ENCODE peak calls at places on chromosomes 7 and 10, in seven cellular contexts. One of them, this sample, is unnamed.
A peak's percentile ranks its signal among the peaks of the same experiment; 100 is the strongest.

GRCh38 chr7:136004083-136004482 is 26.9 kb upstream of the MTPN start:
- DNase-seq in glutamatergic neuron: no peak
- DNase-seq in testis: no peak
- DNase-seq in BJ: no peak
- DNase-seq in dorsolateral prefrontal cortex: no peak
- DNase-seq in cardiac muscle cell: no peak
- DNase-seq in endothelial cell: no peak
- DNase-seq in this sample: no peak

GRCh38 chr10:112302335-112302734 is 19.1 kb downstream of the TECTB start:
- DNase-seq in glutamatergic neuron: no peak
- DNase-seq in testis: no peak
- DNase-seq in BJ: no peak
- DNase-seq in dorsolateral prefrontal cortex: no peak
- DNase-seq in cardiac muscle cell: no peak
- DNase-seq in endothelial cell: no peak
- DNase-seq in this sample: no peak

GRCh38 chr7:28891192-28891872 is 66.8 kb downstream of the TRIL start:
- DNase-seq in glutamatergic neuron: no peak
- DNase-seq in testis: no peak
- DNase-seq in BJ: no peak
- DNase-seq in dorsolateral prefrontal cortex: no peak
- DNase-seq in cardiac muscle cell: no peak
- DNase-seq in endothelial cell: no peak
- DNase-seq in this sample: no peak

GRCh38 chr10:89351402-89352038 is 23.7 kb downstream of the IFIT3 start:
- DNase-seq in glutamatergic neuron: no peak
- DNase-seq in testis: no peak
- DNase-seq in BJ: no peak
- DNase-seq in dorsolateral prefrontal cortex: no peak
- DNase-seq in cardiac muscle cell: peak; percentile 39
- DNase-seq in endothelial cell: no peak
- DNase-seq in this sample: no peak

GRCh38 chr10:53898532-53898931 is 902.5 kb downstream of the PCDH15 start:
- DNase-seq in glutamatergic neuron: no peak
- DNase-seq in testis: no peak
- DNase-seq in BJ: no peak
- DNase-seq in dorsolateral prefrontal cortex: no peak
- DNase-seq in cardiac muscle cell: no peak
- DNase-seq in endothelial cell: no peak
- DNase-seq in this sample: no peak

GRCh38 chr7:1710936-1711335 is 40.9 kb downstream of the ELFN1 start:
- DNase-seq in glutamatergic neuron: no peak
- DNase-seq in testis: no peak
- DNase-seq in BJ: no peak
- DNase-seq in dorsolateral prefrontal cortex: no peak
- DNase-seq in cardiac muscle cell: no peak
- DNase-seq in endothelial cell: no peak
- DNase-seq in this sample: no peak

GRCh38 chr7:39228946-39229345 is 251.2 kb downstream of the POU6F2 start:
- DNase-seq in glutamatergic neuron: no peak
- DNase-seq in testis: no peak
- DNase-seq in BJ: peak; percentile 66
- DNase-seq in dorsolateral prefrontal cortex: no peak
- DNase-seq in cardiac muscle cell: no peak
- DNase-seq in endothelial cell: no peak
- DNase-seq in this sample: no peak

GRCh38 chr10:22685926-22686325 is 28.5 kb downstream of the PIP4K2A start:
- DNase-seq in glutamatergic neuron: no peak
- DNase-seq in testis: no peak
- DNase-seq in BJ: no peak
- DNase-seq in dorsolateral prefrontal cortex: no peak
- DNase-seq in cardiac muscle cell: peak; percentile 54
- DNase-seq in endothelial cell: no peak
- DNase-seq in this sample: no peak

GRCh38 chr10:62306663-62307062 is 38.0 kb upstream of the RTKN2 start:
- DNase-seq in glutamatergic neuron: no peak
- DNase-seq in testis: no peak
- DNase-seq in BJ: no peak
- DNase-seq in dorsolateral prefrontal cortex: peak; percentile 19
- DNase-seq in cardiac muscle cell: no peak
- DNase-seq in endothelial cell: peak; percentile 6
- DNase-seq in this sample: no peak

GRCh38 chr7:17234398-17235021 is 63.9 kb upstream of the AHR start:
- DNase-seq in glutamatergic neuron: no peak
- DNase-seq in testis: peak; percentile 17
- DNase-seq in BJ: peak; percentile 87
- DNase-seq in dorsolateral prefrontal cortex: peak; percentile 39
- DNase-seq in cardiac muscle cell: peak; percentile 95
- DNase-seq in endothelial cell: no peak
- DNase-seq in this sample: no peak

GRCh38 chr7:131774419-131775220 is 218.2 kb upstream of the PODXL start:
- DNase-seq in glutamatergic neuron: no peak
- DNase-seq in testis: no peak
- DNase-seq in BJ: no peak
- DNase-seq in dorsolateral prefrontal cortex: no peak
- DNase-seq in cardiac muscle cell: peak; percentile 21
- DNase-seq in endothelial cell: no peak
- DNase-seq in this sample: no peak

GRCh38 chr7:107167483-107168232 is 1.1 kb upstream of the HBP1 start:
- DNase-seq in glutamatergic neuron: no peak
- DNase-seq in testis: peak; percentile 77
- DNase-seq in BJ: peak; percentile 44
- DNase-seq in dorsolateral prefrontal cortex: no peak
- DNase-seq in cardiac muscle cell: peak; percentile 93
- DNase-seq in endothelial cell: no peak
- DNase-seq in this sample: peak; percentile 54

DNA sequence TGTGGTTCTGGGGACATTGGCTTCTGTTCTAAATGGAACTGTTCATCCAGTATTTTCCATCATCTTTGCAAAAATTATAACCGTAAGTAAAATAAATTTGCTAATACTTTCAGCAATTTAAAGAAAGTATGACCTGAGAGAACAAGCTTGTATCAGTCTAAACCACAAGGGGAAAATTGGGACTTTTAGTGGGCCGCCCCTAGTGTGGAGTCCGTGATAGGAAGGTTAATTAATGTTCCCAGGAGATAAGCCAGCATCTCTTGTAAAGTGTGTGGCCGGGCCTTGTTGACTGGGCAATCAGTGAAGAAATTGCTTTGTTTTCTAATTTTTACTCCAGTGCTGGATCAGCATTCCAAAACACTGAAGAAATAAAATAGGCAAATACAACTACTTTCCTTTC is 83.0 kb downstream of the ABCB5 start:
- DNase-seq in glutamatergic neuron: no peak
- DNase-seq in testis: no peak
- DNase-seq in BJ: no peak
- DNase-seq in dorsolateral prefrontal cortex: no peak
- DNase-seq in cardiac muscle cell: no peak
- DNase-seq in endothelial cell: no peak
- DNase-seq in this sample: no peak
- TF ChIP-seq CTCF in glutamatergic neuron: no peak
- TF ChIP-seq CTCF in testis: no peak
- TF ChIP-seq CTCF in BJ: no peak
- TF ChIP-seq CTCF in dorsolateral prefrontal cortex: no peak
- TF ChIP-seq CTCF in cardiac muscle cell: no peak
- TF ChIP-seq CTCF in endothelial cell: no peak
- TF ChIP-seq CTCF in this sample: no peak

DNA sequence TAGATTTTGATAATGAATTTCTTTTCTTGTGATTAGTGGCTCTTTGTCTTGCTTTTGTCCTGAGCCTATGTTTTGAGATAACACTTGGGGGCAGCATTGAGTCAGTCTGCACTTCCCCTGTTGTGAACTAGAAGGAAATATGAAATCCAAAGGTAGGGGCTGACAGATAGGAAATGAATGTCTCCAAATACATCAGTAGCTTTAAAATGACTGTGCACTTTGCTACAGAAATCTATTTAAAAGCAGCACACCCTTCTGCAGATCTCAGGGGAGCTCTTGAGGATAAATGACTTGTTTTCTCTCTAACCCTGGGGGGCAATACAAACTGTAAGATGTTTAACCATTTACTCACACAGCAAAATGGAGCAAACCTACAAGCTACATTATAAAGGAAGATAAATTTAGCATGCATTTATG is 176.0 kb upstream of the MYO3A start:
- DNase-seq in glutamatergic neuron: peak; percentile 24
- DNase-seq in testis: peak; percentile 43
- DNase-seq in BJ: no peak
- DNase-seq in dorsolateral prefrontal cortex: peak; percentile 53
- DNase-seq in cardiac muscle cell: peak; percentile 60
- DNase-seq in endothelial cell: peak; percentile 46
- DNase-seq in this sample: no peak
- TF ChIP-seq CTCF in glutamatergic neuron: peak; percentile 65
- TF ChIP-seq CTCF in testis: peak; percentile 54
- TF ChIP-seq CTCF in BJ: no peak
- TF ChIP-seq CTCF in dorsolateral prefrontal cortex: peak; percentile 67
- TF ChIP-seq CTCF in cardiac muscle cell: peak; percentile 74
- TF ChIP-seq CTCF in endothelial cell: peak; percentile 60
- TF ChIP-seq CTCF in this sample: no peak

GRCh38 chr7:33686001-33686591 is 219.2 kb upstream of the BMPER start:
- DNase-seq in glutamatergic neuron: no peak
- DNase-seq in testis: no peak
- DNase-seq in BJ: no peak
- DNase-seq in dorsolateral prefrontal cortex: no peak
- DNase-seq in cardiac muscle cell: no peak
- DNase-seq in endothelial cell: no peak
- DNase-seq in this sample: no peak
- TF ChIP-seq CTCF in glutamatergic neuron: no peak
- TF ChIP-seq CTCF in testis: no peak
- TF ChIP-seq CTCF in BJ: no peak
- TF ChIP-seq CTCF in dorsolateral prefrontal cortex: no peak
- TF ChIP-seq CTCF in cardiac muscle cell: no peak
- TF ChIP-seq CTCF in endothelial cell: no peak
- TF ChIP-seq CTCF in this sample: no peak

GRCh38 chr7:3210531-3210930 is 90.5 kb upstream of the SDK1 start:
- DNase-seq in glutamatergic neuron: no peak
- DNase-seq in testis: no peak
- DNase-seq in BJ: no peak
- DNase-seq in dorsolateral prefrontal cortex: no peak
- DNase-seq in cardiac muscle cell: no peak
- DNase-seq in endothelial cell: no peak
- DNase-seq in this sample: no peak
- TF ChIP-seq CTCF in glutamatergic neuron: no peak
- TF ChIP-seq CTCF in testis: no peak
- TF ChIP-seq CTCF in BJ: no peak
- TF ChIP-seq CTCF in dorsolateral prefrontal cortex: no peak
- TF ChIP-seq CTCF in cardiac muscle cell: no peak
- TF ChIP-seq CTCF in endothelial cell: no peak
- TF ChIP-seq CTCF in this sample: no peak

GRCh38 chr7:94449151-94449725 is 54.5 kb downstream of the COL1A2 start:
- DNase-seq in glutamatergic neuron: no peak
- DNase-seq in testis: no peak
- DNase-seq in BJ: no peak
- DNase-seq in dorsolateral prefrontal cortex: no peak
- DNase-seq in cardiac muscle cell: peak; percentile 69
- DNase-seq in endothelial cell: no peak
- DNase-seq in this sample: no peak
- TF ChIP-seq CTCF in glutamatergic neuron: peak; percentile 62
- TF ChIP-seq CTCF in testis: peak; percentile 70
- TF ChIP-seq CTCF in BJ: peak; percentile 60
- TF ChIP-seq CTCF in dorsolateral prefrontal cortex: peak; percentile 72
- TF ChIP-seq CTCF in cardiac muscle cell: peak; percentile 55
- TF ChIP-seq CTCF in endothelial cell: peak; percentile 76
- TF ChIP-seq CTCF in this sample: peak; percentile 7

DNA sequence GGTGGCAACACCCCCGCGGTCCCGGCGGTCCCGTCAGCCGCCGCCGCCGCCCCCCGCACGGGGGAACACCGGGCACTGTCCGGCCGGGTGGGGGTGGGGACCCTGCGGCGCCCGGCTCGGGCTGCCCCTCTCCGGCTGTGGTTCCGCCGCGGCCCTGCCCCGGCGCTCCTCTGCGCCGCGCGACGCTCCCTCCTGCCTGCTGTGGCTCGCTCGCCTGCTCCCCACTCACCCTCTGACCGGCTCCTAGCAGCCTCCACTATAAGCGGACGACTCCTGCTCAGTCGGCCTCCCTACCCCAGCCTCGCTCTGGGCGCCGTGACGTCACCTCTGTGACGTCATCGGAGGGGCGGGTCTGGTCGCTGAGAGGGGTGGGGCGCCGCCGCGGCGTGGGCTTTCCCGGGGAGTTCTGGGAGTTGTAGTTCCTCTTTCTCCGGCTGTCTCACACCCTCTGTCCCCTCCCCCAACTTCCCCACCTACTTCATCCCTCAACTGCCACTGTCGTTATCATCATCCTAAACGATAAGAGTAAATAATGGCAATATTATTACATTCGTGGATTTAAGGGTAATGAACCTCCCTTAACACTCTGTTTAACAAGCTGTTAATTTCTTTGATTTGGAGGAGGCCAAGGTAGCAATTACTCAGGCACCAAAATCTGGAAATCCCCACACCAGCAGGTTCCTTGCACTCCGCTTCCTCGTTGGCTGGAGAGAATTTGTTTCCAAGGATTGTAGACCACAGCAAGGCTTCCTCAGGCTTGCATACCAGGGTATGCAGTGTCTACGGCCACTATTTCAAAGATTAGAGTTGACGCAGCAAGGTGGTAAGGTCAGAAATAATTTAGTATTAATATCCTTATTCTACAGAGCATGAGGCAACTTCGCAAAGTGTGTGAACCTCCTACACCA is at the start of gene UBE2H:
- DNase-seq in glutamatergic neuron: peak; percentile 96
- DNase-seq in testis: peak; percentile 96
- DNase-seq in BJ: peak; percentile 32
- DNase-seq in dorsolateral prefrontal cortex: peak; percentile 91
- DNase-seq in cardiac muscle cell: peak; percentile 95
- DNase-seq in endothelial cell: peak; percentile 97
- DNase-seq in this sample: peak; percentile 92
- TF ChIP-seq CTCF in glutamatergic neuron: no peak
- TF ChIP-seq CTCF in testis: no peak
- TF ChIP-seq CTCF in BJ: no peak
- TF ChIP-seq CTCF in dorsolateral prefrontal cortex: no peak
- TF ChIP-seq CTCF in cardiac muscle cell: no peak
- TF ChIP-seq CTCF in endothelial cell: no peak
- TF ChIP-seq CTCF in this sample: no peak